ENCODE peak calls at places on chromosomes 4 and X, in seven cellular contexts. M, B, I, U, T, C and W are unnamed samples.

GRCh38 chr4:181213562-181213961 is 1029.6 kb upstream of the TENM3 start:
- DNase-seq in C (no peak), U (no peak), B (no peak), T (no peak), M (no peak), I (no peak), W (no peak)

GRCh38 chrX:64867217-64867616 is 109.0 kb downstream of the ZC4H2 start:
- DNase-seq in B (no peak), I (no peak), U (no peak), M (no peak), C (no peak), T (no peak), W (no peak)

GRCh38 chrX:134836497-134836968 is 154.3 kb upstream of the SMIM10 start:
- DNase-seq in B (no peak), C (peak), M (peak), U (peak), T (peak), I (no peak), W (no peak)

GRCh38 chr4:140739971-140740370 is 16.2 kb downstream of the TBC1D9 start:
- DNase-seq in M (peak), B (no peak), T (no peak), C (no peak), U (no peak), I (no peak), W (no peak)

GRCh38 chr4:70927502-70928139 is 25.5 kb downstream of the MOB1B start:
- DNase-seq in B (no peak), M (no peak), C (no peak), U (no peak), I (no peak), T (no peak), W (no peak)

GRCh38 chr4:5238106-5238505 is 186.8 kb downstream of the STK32B start:
- DNase-seq in T (no peak), U (peak), M (peak), B (no peak), I (peak), C (no peak), W (no peak)

GRCh38 chr4:98626350-98626749 is 32.1 kb downstream of the TSPAN5 start:
- DNase-seq in C (peak), U (peak), B (no peak), M (peak), I (peak), T (peak), W (no peak)

GRCh38 chr4:6938237-6938636 is 28.6 kb downstream of the TBC1D14 start:
- DNase-seq in I (no peak), M (no peak), C (no peak), U (no peak), B (no peak), T (no peak), W (no peak)

GRCh38 chrX:38561126-38561868 is at the start of gene TSPAN7:
- DNase-seq in T (peak), B (peak), I (peak), C (peak), U (peak), M (peak), W (peak)

GRCh38 chr4:1598206-1598605 is 85.9 kb downstream of the FAM53A start:
- DNase-seq in M (no peak), C (no peak), B (no peak), I (no peak), U (no peak), T (no peak), W (no peak)

GRCh38 chr4:95102391-95102790 is 344.6 kb downstream of the BMPR1B start:
- DNase-seq in T (no peak), C (no peak), U (no peak), M (no peak), B (no peak), I (no peak), W (no peak)

GRCh38 chrX:140525448-140525847 is 20.6 kb upstream of the SOX3 start:
- DNase-seq in B (no peak), I (peak), T (peak), C (peak), M (peak), U (peak), W (no peak)

GRCh38 chrX:139298437-139298836 is 232.1 kb upstream of the F9 start:
- DNase-seq in C (no peak), T (no peak), I (no peak), B (no peak), M (no peak), U (no peak), W (no peak)

GRCh38 chrX:109089359-109089758 is 353.0 kb upstream of the IRS4 start:
- DNase-seq in U (no peak), M (no peak), I (no peak), C (no peak), B (no peak), T (no peak), W (no peak)

GRCh38 chrX:56813318-56813837 is 84.3 kb downstream of the NBDY start:
- DNase-seq in M (peak), I (peak), C (peak), U (peak), T (peak), B (no peak), W (no peak)

GRCh38 chrX:153794018-153794896 is at the start of the genes IDH3G and SSR4:
- DNase-seq in I (peak), T (peak), M (peak), C (peak), U (peak), B (peak), W (peak)
- TF ChIP-seq CTCF in I (no peak), T (peak), M (no peak), C (no peak), U (peak), B (no peak), W (no peak)

GRCh38 chr4:48033825-48034413 is 17.3 kb downstream of the NIPAL1 start:
- DNase-seq in T (peak), B (no peak), M (peak), I (no peak), U (peak), C (peak), W (peak)

GRCh38 chr4:48037117-48037462 is 20.5 kb downstream of the NIPAL1 start:
- DNase-seq in C (no peak), U (no peak), I (no peak), M (no peak), T (no peak), B (no peak), W (no peak)

GRCh38 chr4:48032721-48033120 is 16.1 kb downstream of the NIPAL1 start:
- DNase-seq in U (no peak), B (no peak), C (peak), M (peak), I (no peak), T (peak), W (no peak)

GRCh38 chr4:48038666-48039065 is 22.1 kb downstream of the NIPAL1 start:
- DNase-seq in B (no peak), U (no peak), C (no peak), I (no peak), M (no peak), T (no peak), W (no peak)

DNA sequence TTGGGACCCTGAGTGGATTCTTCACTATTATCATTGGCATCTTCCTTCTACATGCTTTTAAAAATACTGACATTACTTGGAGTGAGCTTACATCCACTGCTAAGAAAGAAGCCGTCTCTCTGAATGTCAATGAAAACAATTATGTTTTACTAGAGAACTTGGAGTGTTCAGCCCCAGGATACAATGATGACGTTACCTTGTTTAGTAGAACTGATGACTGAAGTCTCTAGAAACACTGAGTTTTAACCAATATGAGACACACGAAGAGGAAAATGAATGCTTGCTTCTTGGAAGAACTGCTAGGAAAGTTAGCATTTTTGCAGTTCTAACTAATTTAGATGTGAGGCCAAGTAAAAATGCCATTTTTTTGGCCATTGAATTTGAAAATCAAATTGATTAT is 19.4 kb downstream of the NIPAL1 start:
- DNase-seq in B (no peak), C (no peak), M (no peak), T (no peak), U (no peak), I (no peak), W (no peak)
- TF ChIP-seq CTCF in B (no peak), C (no peak), M (no peak), T (no peak), U (no peak), I (no peak), W (no peak)

GRCh38 chr4:53734182-53734581 is 142.9 kb upstream of the LNX1 start:
- DNase-seq in U (no peak), M (no peak), I (no peak), T (no peak), C (no peak), B (no peak), W (no peak)
- TF ChIP-seq CTCF in U (no peak), M (no peak), I (no peak), T (no peak), C (no peak), B (no peak), W (no peak)

DNA sequence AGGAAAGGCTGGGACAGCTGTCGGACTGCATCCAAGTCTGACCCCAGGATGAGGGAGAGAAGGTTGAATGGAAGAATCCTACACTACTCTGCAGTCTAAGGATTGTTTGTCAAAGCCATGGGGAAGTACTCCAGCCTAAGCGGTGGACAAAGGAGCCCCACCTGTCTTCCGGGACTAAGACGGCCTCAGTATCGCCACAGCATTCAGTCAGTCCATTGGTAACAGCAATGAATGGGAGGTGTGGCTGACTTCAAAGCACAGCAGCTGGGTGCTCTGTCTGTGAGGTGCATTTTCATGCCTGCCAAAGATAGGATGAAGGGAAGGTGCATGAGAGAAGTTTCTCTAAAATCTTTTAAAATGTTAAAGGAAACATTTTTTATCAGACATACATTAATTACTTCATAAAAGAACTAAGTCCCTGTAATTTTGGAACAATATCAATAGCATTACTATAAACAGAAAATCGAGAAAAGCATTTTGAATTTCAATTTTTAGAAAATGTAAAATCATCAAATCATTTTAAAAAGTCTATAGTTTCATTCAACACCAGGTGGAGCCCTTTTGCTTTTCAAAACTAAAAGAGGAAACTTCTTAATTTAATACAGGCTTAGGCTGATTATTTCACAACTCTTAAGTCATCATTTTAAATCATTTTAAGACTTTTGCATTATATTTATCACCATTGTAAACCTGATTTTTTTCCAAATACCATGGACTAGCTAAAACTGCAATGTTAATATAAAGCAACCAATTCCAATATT is 27.6 kb upstream of the INTU start:
- DNase-seq in C (peak), I (peak), B (no peak), U (peak), M (peak), T (peak), W (no peak)
- TF ChIP-seq CTCF in C (peak), I (peak), B (peak), U (peak), M (peak), T (peak), W (peak)